ENCODE peak calls at places on chromosome 5, in five cellular contexts. Y, A, W, Q and P are unnamed samples.

GRCh38 chr5:41793156-41793770 is 77.0 kb downstream of the OXCT1 start:
- DNase-seq in Q (peak), W (no peak), Y (no peak), A (no peak), P (no peak)

GRCh38 chr5:176700239-176700847 is 53.1 kb downstream of the TSPAN17 start:
- DNase-seq in Y (no peak), W (no peak), A (no peak), Q (no peak), P (no peak)

GRCh38 chr5:172123269-172123692 is 64.7 kb downstream of the STK10 start:
- DNase-seq in W (peak), A (no peak), Y (peak), Q (peak), P (peak)

GRCh38 chr5:42656661-42657035 is 100.0 kb upstream of the CCDC152 start:
- DNase-seq in Y (no peak), A (no peak), W (no peak), Q (no peak), P (no peak)

GRCh38 chr5:18366234-18366633 is 732.0 kb downstream of the TAF11L14 start:
- DNase-seq in Y (no peak), Q (no peak), W (no peak), A (no peak), P (no peak)

GRCh38 chr5:13910227-13910626 is 34.3 kb downstream of the DNAH5 start:
- DNase-seq in W (no peak), A (no peak), Y (no peak), Q (no peak), P (no peak)

GRCh38 chr5:158390556-158390955 is 531.6 kb upstream of the CLINT1 start:
- DNase-seq in Y (no peak), W (no peak), Q (no peak), A (no peak), P (no peak)

GRCh38 chr5:78716221-78716620 is 67.6 kb upstream of the LHFPL2 start:
- DNase-seq in Y (no peak), Q (peak), W (no peak), A (no peak), P (no peak)

DNA sequence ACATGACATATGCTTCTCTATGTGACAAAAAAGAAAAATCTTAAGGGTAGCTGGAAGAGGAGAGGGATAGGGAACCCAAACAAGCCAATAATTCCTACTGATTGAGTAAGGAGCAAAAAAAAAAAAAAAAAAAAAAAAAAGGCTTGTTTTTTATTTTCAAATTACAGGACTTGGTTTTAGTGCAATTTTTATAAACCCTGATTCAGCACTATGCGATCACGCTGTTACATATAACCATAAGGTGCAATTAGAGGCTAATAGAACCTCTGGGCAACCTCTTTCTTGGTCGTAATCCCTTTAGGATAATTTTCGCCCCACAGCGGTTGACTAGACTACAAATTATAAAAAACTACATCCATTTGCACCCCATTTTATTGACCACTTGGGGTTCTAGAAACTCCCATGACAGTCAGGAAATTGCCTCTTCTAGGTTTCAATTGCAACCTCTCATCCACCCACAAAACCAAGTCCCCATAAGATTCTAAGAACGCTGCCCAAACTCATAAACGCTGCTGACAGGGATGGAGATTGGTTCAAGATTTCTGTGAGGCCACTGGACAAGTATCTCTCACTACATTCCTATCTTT is 44.2 kb upstream of the RAI14 start:
- DNase-seq in Y (no peak), A (no peak), W (no peak), Q (no peak), P (no peak)
- H3K27ac ChIP-seq in Y (no peak), A (no peak), W (no peak), Q (no peak), P (no peak)

DNA sequence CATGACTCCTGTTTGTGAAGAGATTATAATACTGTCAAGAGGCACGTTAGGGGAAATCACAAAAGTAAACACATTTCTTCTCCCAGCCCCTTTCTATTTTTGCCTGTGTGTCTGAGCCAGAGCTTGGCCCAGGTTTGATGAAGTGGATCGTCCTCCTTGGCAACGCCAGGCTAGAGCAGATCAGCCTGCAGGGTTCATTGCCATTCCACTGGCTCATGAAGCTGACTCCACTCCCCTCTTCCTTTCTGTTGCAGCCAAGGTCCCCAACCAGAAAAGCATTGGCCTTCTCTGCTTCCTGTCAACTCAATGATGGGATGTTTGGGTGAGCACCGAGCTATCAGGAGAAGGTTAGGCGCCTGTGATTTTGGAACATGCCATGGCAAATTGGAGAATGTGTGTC is 3.3 kb downstream of the ADRB2 start:
- DNase-seq in A (no peak), Y (no peak), W (no peak), Q (no peak), P (no peak)
- H3K4me3 ChIP-seq in A (peak), Y (peak), W (peak), Q (no peak), P (no peak)

DNA sequence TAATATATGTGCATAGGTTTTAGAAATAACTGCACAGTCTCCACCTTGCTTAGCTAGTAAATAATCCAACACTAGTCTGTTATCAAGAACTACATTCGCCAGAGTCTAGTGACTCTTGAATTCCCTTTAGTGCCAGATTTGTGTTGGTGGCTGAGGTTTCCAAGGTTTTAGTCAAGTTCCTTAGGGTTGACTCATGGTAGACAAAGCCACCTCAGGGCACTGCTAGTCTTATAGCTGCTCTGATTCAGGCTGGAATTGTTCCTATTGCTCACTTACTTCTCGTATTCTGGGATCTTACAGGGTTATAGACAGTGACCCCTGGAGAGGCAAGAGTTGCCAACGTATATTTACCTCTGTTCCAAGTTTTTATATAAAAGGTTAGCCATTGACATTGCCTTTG is 1369.8 kb upstream of the CDH9 start:
- DNase-seq in Q (no peak), Y (no peak), W (no peak), A (no peak), P (no peak)
- H3K27ac ChIP-seq in Q (no peak), Y (no peak), W (no peak), A (no peak), P (no peak)

GRCh38 chr5:154598021-154598420 is 120.0 kb upstream of the HAND1 start:
- DNase-seq in A (no peak), Q (no peak), Y (no peak), W (no peak), P (no peak)
- H3K4me3 ChIP-seq in A (no peak), Q (no peak), Y (no peak), W (no peak), P (no peak)

GRCh38 chr5:74544811-74545210 is 95.7 kb downstream of the ENC1 start:
- DNase-seq in W (no peak), A (no peak), Q (no peak), Y (no peak), P (no peak)
- H3K27ac ChIP-seq in W (no peak), A (no peak), Q (no peak), Y (no peak), P (no peak)